ENCODE peak calls at places on chromosome 2, in four cellular contexts. F, C, O and Y are unnamed samples.

GRCh38 chr2:60100034-60100433 is 453.4 kb downstream of the BCL11A start:
- DNase-seq in F (no peak), C (no peak), O (no peak), Y (no peak)

GRCh38 chr2:167398791-167399371 is 510.6 kb downstream of the XIRP2 start:
- DNase-seq in O (no peak), F (no peak), C (no peak), Y (no peak)

GRCh38 chr2:181570833-181571661 is 85.9 kb downstream of the CERKL start:
- DNase-seq in C (no peak), O (no peak), F (peak; percentile 6), Y (no peak)

GRCh38 chr2:171702781-171703556 is 15.7 kb downstream of the DYNC1I2 start:
- DNase-seq in O (no peak), F (peak; percentile 49), C (no peak), Y (no peak)

GRCh38 chr2:202102425-202103005 is 29.5 kb downstream of the KIAA2012 start:
- DNase-seq in O (no peak), C (no peak), F (no peak), Y (no peak)

GRCh38 chr2:18398833-18399232 is 161.6 kb downstream of the RDH14 start:
- DNase-seq in O (no peak), F (no peak), C (no peak), Y (no peak)

GRCh38 chr2:5695641-5696350 is 3.6 kb downstream of the SOX11 start:
- DNase-seq in C (no peak), F (peak; percentile 55), O (no peak), Y (peak; percentile 67)

GRCh38 chr2:164843346-164843841 is 1.8 kb upstream of the COBLL1 start:
- DNase-seq in O (no peak), F (no peak), C (no peak), Y (no peak)

GRCh38 chr2:72917875-72918660 is 749 bp downstream of the EMX1 start:
- DNase-seq in C (no peak), F (no peak), O (no peak), Y (peak; percentile 53)

GRCh38 chr2:54258171-54258570 is 2.1 kb upstream of the TSPYL6 start:
- DNase-seq in C (no peak), O (no peak), F (peak; percentile 49), Y (no peak)

GRCh38 chr2:191479680-191480023 is 198.3 kb upstream of the NABP1 start:
- DNase-seq in C (no peak), F (no peak), O (no peak), Y (no peak)

GRCh38 chr2:667332-668000 is 9.7 kb downstream of the TMEM18 start:
- DNase-seq in O (no peak), F (peak; percentile 85), C (no peak), Y (no peak)

GRCh38 chr2:10256525-10257031 is 46.1 kb upstream of the HPCAL1 start:
- DNase-seq in O (no peak), C (no peak), F (no peak), Y (no peak)

GRCh38 chr2:10258726-10259125 is 44.0 kb upstream of the HPCAL1 start:
- DNase-seq in O (no peak), F (no peak), C (no peak), Y (no peak)

GRCh38 chr2:10257036-10257435 is 45.7 kb upstream of the HPCAL1 start:
- DNase-seq in C (no peak), O (no peak), F (no peak), Y (no peak)

GRCh38 chr2:10257500-10258147 is 45.1 kb upstream of the HPCAL1 start:
- DNase-seq in F (no peak), O (no peak), C (no peak), Y (no peak)

DNA sequence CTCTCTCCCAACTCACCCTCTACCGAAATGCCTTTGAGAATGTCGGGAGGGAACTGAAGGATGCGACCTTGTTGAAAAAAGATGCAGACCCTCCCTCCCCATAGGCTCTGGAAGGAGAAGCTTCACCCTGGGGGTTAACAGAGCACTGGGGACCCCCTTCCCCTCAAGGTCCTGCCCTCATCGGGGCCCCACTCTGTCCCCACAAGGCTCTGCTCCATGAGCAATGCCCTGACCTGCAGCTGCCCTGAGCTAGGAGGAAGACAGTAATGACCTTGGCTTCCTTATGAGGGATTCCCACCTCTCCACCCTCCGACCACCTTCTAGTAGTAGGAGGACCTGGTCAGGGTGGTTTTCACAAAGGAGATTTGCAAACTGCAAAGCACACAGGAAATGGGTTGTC is 44.4 kb upstream of the HPCAL1 start:
- DNase-seq in O (no peak), F (no peak), C (no peak), Y (peak; percentile 3)
- TF ChIP-seq CTCF in O (no peak), F (no peak), C (no peak), Y (no peak)

GRCh38 chr2:217934321-217935131 is 68.3 kb downstream of the TNS1 start:
- DNase-seq in O (peak; percentile 41), F (peak; percentile 96), C (peak; percentile 47), Y (no peak)

GRCh38 chr2:217931846-217932560 is 70.8 kb downstream of the TNS1 start:
- DNase-seq in F (no peak), O (no peak), C (no peak), Y (no peak)

GRCh38 chr2:217930783-217931563 is 71.8 kb downstream of the TNS1 start:
- DNase-seq in O (no peak), F (no peak), C (no peak), Y (no peak)

GRCh38 chr2:217933326-217933993 is 69.3 kb downstream of the TNS1 start:
- DNase-seq in F (no peak), O (peak; percentile 18), C (no peak), Y (no peak)

GRCh38 chr2:217932661-217933325 is 70.0 kb downstream of the TNS1 start:
- DNase-seq in F (no peak), O (peak; percentile 20), C (no peak), Y (no peak)
- TF ChIP-seq CTCF in F (peak; percentile 35), O (no peak), C (no peak), Y (no peak)

GRCh38 chr2:241637233-241638062 is at the start of gene ATG4B:
- DNase-seq in O (peak; percentile 87), C (peak; percentile 85), F (peak; percentile 82), Y (peak; percentile 79)
- TF ChIP-seq CTCF in O (no peak), C (no peak), F (no peak), Y (no peak)

DNA sequence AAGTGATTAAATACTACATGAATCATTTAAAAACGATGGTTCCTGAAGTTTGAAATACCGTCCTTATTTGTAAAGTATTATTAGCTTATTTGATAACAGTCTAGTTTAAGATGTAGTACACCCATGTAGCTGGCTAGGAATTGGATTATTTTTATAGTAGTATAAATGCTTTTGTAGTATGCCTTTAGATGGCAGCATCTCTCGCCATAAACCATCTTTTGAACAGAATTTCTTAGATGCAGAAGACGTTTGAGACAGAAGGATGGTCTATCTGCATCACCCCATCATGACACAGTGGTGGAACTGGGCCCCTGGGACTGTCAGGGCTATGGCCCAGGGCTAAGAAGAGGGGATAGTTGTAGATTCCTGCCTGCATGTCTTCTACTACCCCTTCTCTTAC is 152.7 kb downstream of the WDSUB1 start:
- DNase-seq in C (no peak), O (no peak), F (peak; percentile 61), Y (no peak)
- TF ChIP-seq CTCF in C (no peak), O (no peak), F (peak; percentile 36), Y (no peak)

DNA sequence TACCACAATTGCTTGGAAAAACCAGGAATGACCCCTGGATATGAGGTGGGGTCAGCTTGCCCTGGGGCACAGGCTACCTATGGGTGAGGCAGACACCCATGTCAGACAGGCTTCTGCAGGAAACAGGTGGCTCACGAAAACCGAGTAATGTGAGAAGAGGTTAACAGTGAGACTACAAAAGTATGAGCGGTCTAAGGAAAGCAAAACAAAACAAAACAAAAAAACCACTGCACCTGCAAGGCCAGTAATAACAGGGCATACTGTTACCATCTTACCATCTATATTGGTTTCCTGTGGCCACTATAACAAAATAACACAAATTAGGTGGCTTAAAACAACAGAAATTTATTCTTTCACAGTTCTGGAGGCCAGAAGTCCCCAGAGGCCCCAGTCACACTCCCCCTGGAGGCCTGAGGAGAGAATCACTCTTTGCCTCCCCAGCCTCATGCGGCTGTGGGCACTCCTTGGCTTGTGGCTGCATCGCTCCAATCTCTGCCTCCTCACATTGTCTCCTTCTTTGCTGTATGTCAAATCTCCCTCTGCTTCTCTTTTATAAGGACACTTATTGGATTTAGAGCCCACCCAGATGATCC is 86.6 kb upstream of the EPC2 start:
- DNase-seq in F (no peak), C (no peak), O (no peak), Y (no peak)
- TF ChIP-seq CTCF in F (no peak), C (peak; percentile 13), O (no peak), Y (no peak)

GRCh38 chr2:132037527-132038178 is 124.1 kb downstream of the ANKRD30BL start:
- DNase-seq in O (peak; percentile 38), F (no peak), C (no peak), Y (peak; percentile 47)
- TF ChIP-seq CTCF in O (no peak), F (no peak), C (no peak), Y (no peak)

DNA sequence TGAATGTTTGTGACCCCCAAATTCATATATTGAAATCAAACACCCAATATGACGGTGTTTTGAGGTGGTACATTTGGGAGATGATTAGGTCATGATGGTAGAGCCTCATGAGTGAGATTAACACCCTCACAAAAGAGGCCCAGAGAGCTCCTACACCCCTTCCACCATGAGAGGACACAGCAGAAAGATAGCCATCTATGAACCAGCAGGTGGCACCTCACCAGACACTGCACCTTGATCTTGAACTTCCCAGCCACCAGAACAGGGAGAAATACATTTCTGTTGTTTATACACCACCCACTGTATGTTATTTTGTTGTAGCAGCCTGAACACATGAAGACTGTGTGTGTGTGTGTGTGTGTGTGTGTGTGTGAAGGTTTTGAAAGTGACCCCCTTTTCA is 58.1 kb downstream of the ST3GAL5 start:
- DNase-seq in F (no peak), C (no peak), O (no peak), Y (no peak)
- TF ChIP-seq CTCF in F (no peak), C (no peak), O (no peak), Y (no peak)

GRCh38 chr2:162318280-162319222 is at the start of gene IFIH1:
- DNase-seq in F (peak; percentile 89), C (peak; percentile 92), O (peak; percentile 76), Y (no peak)
- TF ChIP-seq CTCF in F (peak; percentile 43), C (no peak), O (no peak), Y (no peak)

GRCh38 chr2:237667891-237668290 is 40.5 kb downstream of the LRRFIP1 start:
- DNase-seq in F (no peak), O (no peak), C (no peak), Y (no peak)

GRCh38 chr2:237666606-237667005 is 39.2 kb downstream of the LRRFIP1 start:
- DNase-seq in F (no peak), C (no peak), O (no peak), Y (no peak)

GRCh38 chr2:237664151-237664550 is 36.8 kb downstream of the LRRFIP1 start:
- DNase-seq in F (no peak), C (no peak), O (no peak), Y (no peak)

GRCh38 chr2:237663517-237663916 is 36.1 kb downstream of the LRRFIP1 start:
- DNase-seq in C (no peak), O (no peak), F (no peak), Y (no peak)

GRCh38 chr2:237665713-237666143 is 38.3 kb downstream of the LRRFIP1 start:
- DNase-seq in F (no peak), C (no peak), O (no peak), Y (no peak)
- TF ChIP-seq CTCF in F (no peak), C (no peak), O (no peak), Y (no peak)